ENCODE peak calls at places on chromosomes 6 and 20, in five cellular contexts. D is AG09309, K is DND-41, C is A549, I is cardiac fibroblast. O is an unnamed sample.

GRCh38 chr6:110999634-111000270 is 17.9 kb downstream of the RPF2 start:
- DNase-seq in K (no peak), D (no peak), C (no peak), I (peak), O (peak)

GRCh38 chr6:160382946-160383345 is 34.8 kb downstream of the SLC22A3 start:
- DNase-seq in C (no peak), K (no peak), I (no peak), D (no peak), O (no peak)

GRCh38 chr6:25960689-25961088 is 1.9 kb upstream of the TRIM38 start:
- DNase-seq in C (no peak), I (no peak), K (no peak), D (no peak), O (no peak)

GRCh38 chr6:15874821-15875220 is 212.0 kb upstream of the DTNBP1 start:
- DNase-seq in D (no peak), K (no peak), C (no peak), I (peak), O (peak)

GRCh38 chr6:73371984-73372383 is 2.3 kb upstream of the OOEP start:
- DNase-seq in I (no peak), K (no peak), D (no peak), C (no peak), O (no peak)

GRCh38 chr6:21595265-21595950 is 1.9 kb downstream of the SOX4 start:
- DNase-seq in D (no peak), I (peak), C (no peak), K (peak), O (peak)

GRCh38 chr6:161618816-161619454 is 345.1 kb upstream of the AGPAT4 start:
- DNase-seq in K (no peak), D (peak), I (peak), C (peak), O (peak)

GRCh38 chr20:24620937-24621519 is 151.6 kb downstream of the SYNDIG1 start:
- DNase-seq in C (no peak), K (no peak), D (no peak), I (no peak), O (no peak)

GRCh38 chr20:3658708-3659491 is 4.3 kb downstream of the GFRA4 start:
- DNase-seq in I (no peak), D (no peak), K (no peak), C (no peak), O (peak)

GRCh38 chr6:1737463-1738311 is 128.0 kb downstream of the FOXC1 start:
- DNase-seq in K (no peak), D (no peak), C (no peak), I (no peak), O (no peak)

GRCh38 chr20:2742934-2743559 is 50.5 kb downstream of the EBF4 start:
- DNase-seq in K (peak), C (peak), I (peak), D (no peak), O (peak)

GRCh38 chr6:106439459-106439858 is 78.9 kb downstream of the CRYBG1 start:
- DNase-seq in C (no peak), D (no peak), I (no peak), K (no peak), O (no peak)

GRCh38 chr6:22001336-22002027 is 295.4 kb downstream of the PRL start:
- DNase-seq in K (no peak), I (no peak), C (no peak), D (no peak), O (peak)

GRCh38 chr6:129314575-129314974 is 395.4 kb downstream of the ARHGAP18 start:
- DNase-seq in K (no peak), C (no peak), D (no peak), I (no peak), O (no peak)

GRCh38 chr6:124056884-124057283 is 253.2 kb downstream of the NKAIN2 start:
- DNase-seq in I (no peak), C (no peak), K (no peak), D (no peak), O (no peak)

GRCh38 chr20:58446264-58446937 is 57.4 kb downstream of the VAPB start:
- DNase-seq in K (no peak), D (no peak), C (no peak), I (no peak), O (no peak)

GRCh38 chr20:51752343-51752951 is 15.7 kb downstream of the ATP9A start:
- DNase-seq in D (peak), K (no peak), I (peak), C (peak), O (peak)

GRCh38 chr20:19019734-19020364 is 192.6 kb upstream of the SLC24A3 start:
- DNase-seq in D (no peak), I (no peak), K (no peak), C (no peak), O (no peak)

GRCh38 chr6:11025911-11026635 is 18.0 kb downstream of the ELOVL2 start:
- DNase-seq in D (no peak), I (no peak), C (no peak), K (no peak), O (no peak)

GRCh38 chr6:54802775-54803631 is 43.6 kb upstream of the FAM83B start:
- DNase-seq in D (peak), K (no peak), I (peak), C (no peak), O (peak)

DNA sequence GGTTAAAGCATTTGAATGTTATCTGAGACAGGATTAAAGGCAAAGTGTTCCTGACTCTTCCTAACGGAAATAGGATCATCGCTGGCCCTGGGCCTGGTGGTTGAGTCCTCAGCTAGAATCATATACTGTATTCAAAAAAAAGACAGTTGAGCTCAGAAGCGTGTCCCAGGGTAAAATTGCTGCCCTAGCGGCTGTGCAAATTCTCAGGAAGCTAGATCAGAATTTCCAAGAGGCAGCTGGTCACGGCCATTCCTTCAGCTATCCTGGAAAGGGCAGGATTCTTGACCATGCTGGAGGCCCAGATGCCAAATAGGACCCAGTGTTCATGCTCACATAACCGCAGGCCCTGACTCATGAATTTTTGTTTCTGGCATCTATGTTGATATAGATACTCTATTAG is 67.4 kb downstream of the STMND1 start:
- DNase-seq in K (no peak), D (peak), I (peak), C (no peak), O (peak)
- TF ChIP-seq CTCF in K (no peak), D (no peak), I (no peak), C (no peak), O (peak)

GRCh38 chr6:6545616-6546317 is 42.8 kb upstream of the LY86 start:
- DNase-seq in K (no peak), I (no peak), C (no peak), D (no peak), O (no peak)
- H3K4me3 ChIP-seq in K (no peak), I (peak), C (no peak), D (no peak), O (peak)

GRCh38 chr6:100796049-100796823 is 84.9 kb downstream of the ASCC3 start:
- DNase-seq in C (no peak), D (no peak), I (no peak), K (no peak), O (no peak)
- TF ChIP-seq CTCF in C (no peak), D (no peak), I (no peak), K (peak), O (no peak)

DNA sequence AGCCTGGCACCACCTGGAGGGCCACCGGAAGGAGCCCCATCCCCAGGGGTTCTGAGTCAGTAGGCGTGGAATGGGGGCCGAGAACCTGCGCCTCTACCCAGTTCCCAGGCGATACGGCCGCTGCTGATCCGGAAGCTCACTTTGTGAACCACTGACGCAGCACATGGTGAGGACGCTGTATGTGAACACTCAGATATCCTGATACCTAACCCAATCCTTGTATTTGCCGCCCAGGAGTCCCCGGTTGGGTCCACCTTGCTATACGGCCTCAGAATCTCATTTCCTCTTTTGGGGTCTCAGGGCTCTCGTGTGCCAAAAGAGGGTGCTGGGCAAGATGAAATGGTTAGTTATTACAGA is 649 bp upstream of the RAB5IF start:
- DNase-seq in I (no peak), C (no peak), D (no peak), K (peak), O (peak)
- H3K4me3 ChIP-seq in I (no peak), C (peak), D (no peak), K (peak), O (peak)

GRCh38 chr6:4125500-4125899 is 9.9 kb downstream of the ECI2 start:
- DNase-seq in K (no peak), C (no peak), D (no peak), I (peak), O (peak)

GRCh38 chr6:4128748-4129147 is 6.6 kb downstream of the ECI2 start:
- DNase-seq in C (no peak), I (peak), D (no peak), K (no peak), O (peak)

GRCh38 chr6:4124361-4124760 is 11.0 kb downstream of the ECI2 start:
- DNase-seq in I (no peak), C (no peak), D (no peak), K (no peak), O (no peak)

GRCh38 chr6:4128072-4128471 is 7.3 kb downstream of the ECI2 start:
- DNase-seq in K (no peak), C (no peak), I (peak), D (no peak), O (no peak)

GRCh38 chr6:4125933-4126864 is 9.2 kb downstream of the ECI2 start:
- DNase-seq in K (no peak), D (peak), I (peak), C (peak), O (peak)
- TF ChIP-seq CTCF in K (no peak), D (peak), I (peak), C (peak), O (peak)

DNA sequence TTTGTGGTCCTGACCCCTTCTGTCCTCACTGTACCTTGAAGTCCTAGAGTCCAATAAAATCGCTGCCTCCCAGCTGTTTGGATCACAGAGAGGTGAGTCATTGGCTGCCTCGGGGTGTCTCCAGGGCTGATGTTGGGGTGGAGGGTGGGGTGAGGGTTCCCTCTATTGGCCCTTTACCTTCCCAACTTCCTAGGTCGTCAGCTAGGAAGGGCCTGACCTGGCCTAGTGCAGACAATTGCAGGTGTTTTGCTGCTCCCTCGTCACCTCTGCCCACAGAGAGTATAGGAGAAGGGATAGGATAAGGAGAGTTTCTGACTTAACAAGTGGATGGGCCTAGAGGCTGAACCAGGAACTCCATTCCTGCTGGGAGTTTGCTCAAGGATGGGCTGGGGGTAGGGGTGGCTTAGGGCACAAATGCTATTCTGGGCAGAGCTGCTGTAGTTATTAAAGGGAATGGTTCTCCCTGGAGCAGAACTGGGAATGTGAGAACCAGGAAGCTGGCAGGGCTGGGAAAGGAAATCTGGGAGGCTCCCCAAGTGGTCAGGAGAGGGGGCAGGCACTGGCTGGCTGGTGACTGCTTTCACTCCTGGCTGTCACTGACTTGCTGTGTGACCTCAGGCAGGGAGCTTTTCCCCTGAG is 1.4 kb downstream of the TP53INP2 start:
- DNase-seq in D (no peak), K (no peak), C (peak), I (peak), O (peak)
- H3K4me3 ChIP-seq in D (no peak), K (no peak), C (no peak), I (peak), O (peak)

DNA sequence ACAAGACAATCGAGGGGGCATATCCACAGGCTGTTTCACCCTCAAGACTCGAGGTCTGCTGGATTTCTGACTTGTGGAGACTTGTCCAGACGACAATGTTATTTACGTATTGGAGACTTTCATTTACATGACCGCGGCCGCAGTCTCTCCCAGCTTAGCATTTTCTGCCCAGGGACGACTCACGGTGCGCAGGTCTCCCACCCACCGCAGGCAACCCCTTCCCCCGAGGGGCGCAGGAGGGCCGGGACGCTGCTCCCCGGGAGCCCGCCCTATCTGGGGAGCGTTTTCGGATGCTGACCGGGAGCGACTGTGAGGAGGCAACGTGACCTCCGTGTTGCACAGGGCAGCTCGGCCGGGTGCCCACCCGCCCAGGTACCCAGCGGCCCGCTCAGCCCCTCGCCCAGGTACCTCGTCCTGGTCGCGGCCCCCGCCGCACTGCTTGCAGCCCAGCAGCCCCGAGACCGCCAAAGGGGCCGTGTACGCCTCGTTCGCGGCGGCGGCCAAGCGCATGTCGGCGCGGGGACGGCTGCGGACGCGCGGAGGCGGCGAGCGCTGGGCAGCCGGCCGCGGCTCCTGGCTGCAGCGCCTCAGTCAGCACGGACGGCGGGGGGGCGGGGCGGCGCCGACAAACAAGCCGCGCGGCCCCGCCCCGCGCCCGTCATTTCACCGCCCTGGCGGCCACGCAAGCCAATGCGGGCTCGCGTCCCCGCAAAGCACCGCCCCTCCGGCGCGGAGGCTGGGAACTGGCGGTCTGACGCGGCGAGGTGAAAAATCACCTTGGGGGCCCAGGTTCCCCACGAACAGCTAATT is 85.5 kb downstream of the SESN1 start:
- DNase-seq in C (peak), D (peak), I (peak), K (peak), O (peak)
- TF ChIP-seq CTCF in C (no peak), D (no peak), I (no peak), K (no peak), O (no peak)

GRCh38 chr20:48736231-48736630 is 91.6 kb downstream of the PREX1 start:
- DNase-seq in I (no peak), C (no peak), K (no peak), D (no peak), O (no peak)

GRCh38 chr20:48733296-48733790 is 94.5 kb downstream of the PREX1 start:
- DNase-seq in D (no peak), K (no peak), C (no peak), I (no peak), O (peak)

GRCh38 chr20:48734104-48734749 is 93.6 kb downstream of the PREX1 start:
- DNase-seq in K (no peak), I (no peak), D (no peak), C (no peak), O (no peak)

GRCh38 chr20:48736636-48737035 is 91.2 kb downstream of the PREX1 start:
- DNase-seq in I (no peak), C (no peak), K (no peak), D (no peak), O (no peak)

DNA sequence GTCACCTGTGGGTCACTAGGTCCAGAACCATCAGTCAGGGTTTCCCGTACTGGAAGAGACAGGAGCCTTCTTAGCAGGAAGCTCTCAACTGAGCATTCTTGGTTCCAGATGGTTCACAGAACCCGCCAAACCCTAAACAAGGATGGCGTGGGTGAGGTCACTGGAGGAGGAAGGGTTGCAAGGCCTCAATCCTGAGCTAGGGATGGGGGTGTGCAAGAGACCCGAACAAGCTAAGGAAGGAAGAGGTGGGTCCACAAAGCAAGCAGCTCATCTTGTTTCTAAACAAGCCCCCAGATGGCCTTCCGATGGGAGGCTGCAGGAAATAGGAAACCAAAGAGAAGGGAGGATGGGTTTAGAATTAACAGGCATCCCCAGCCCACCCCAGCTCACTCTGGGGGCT is 92.7 kb downstream of the PREX1 start:
- DNase-seq in C (no peak), D (no peak), K (no peak), I (no peak), O (no peak)
- H3K4me3 ChIP-seq in C (no peak), D (no peak), K (no peak), I (no peak), O (no peak)

O was measured in choroid plexus epithelial cell.